ENCODE peak calls at places on chromosomes 2 and 18, in eight cellular contexts. M, T, P, B, D, R, L and Q are unnamed samples.

GRCh38 chr2:239908744-239909143 is 116.4 kb downstream of the NDUFA10 start:
- DNase-seq in M (no peak), T (no peak), P (no peak), B (no peak), D (no peak), R (no peak), L (no peak), Q (no peak)

GRCh38 chr18:36825526-36825925 is 3.3 kb downstream of the TPGS2 start:
- DNase-seq in M (no peak), T (no peak), P (no peak), B (no peak), D (no peak), R (no peak), L (no peak), Q (no peak)

GRCh38 chr2:188788621-188789020 is 185.6 kb upstream of the COL3A1 start:
- DNase-seq in M (no peak), T (no peak), P (peak; percentile 59), B (peak; percentile 80), D (no peak), R (peak; percentile 57), L (peak; percentile 88), Q (no peak)

GRCh38 chr2:115414461-115414860 is 972.0 kb downstream of the DPP10 start:
- DNase-seq in M (no peak), T (no peak), P (no peak), B (no peak), D (no peak), R (no peak), L (no peak), Q (no peak)

GRCh38 chr18:48605408-48605845 is 66.6 kb downstream of the CTIF start:
- DNase-seq in M (no peak), T (no peak), P (no peak), B (peak; percentile 34), D (peak; percentile 84), R (peak; percentile 29), L (no peak), Q (no peak)

GRCh38 chr2:113169002-113169530 is 4.7 kb upstream of the PSD4 start:
- DNase-seq in M (no peak), T (no peak), P (no peak), B (no peak), D (no peak), R (no peak), L (no peak), Q (no peak)

GRCh38 chr2:43539991-43540860 is 55.6 kb downstream of the THADA start:
- DNase-seq in M (peak; percentile 48), T (peak; percentile 69), P (peak; percentile 81), B (peak; percentile 97), D (no peak), R (no peak), L (peak; percentile 82), Q (no peak)

GRCh38 chr2:230925879-230926765 is 1.1 kb upstream of the GPR55 start:
- DNase-seq in M (no peak), T (no peak), P (no peak), B (peak; percentile 46), D (no peak), R (no peak), L (no peak), Q (no peak)

GRCh38 chr2:152466925-152467676 is 132.1 kb downstream of the FMNL2 start:
- DNase-seq in M (no peak), T (no peak), P (no peak), B (peak; percentile 94), D (no peak), R (no peak), L (no peak), Q (no peak)

GRCh38 chr2:234258562-234259141 is 208.2 kb downstream of the SPP2 start:
- DNase-seq in M (peak; percentile 97), T (peak; percentile 93), P (peak; percentile 68), B (peak; percentile 75), D (no peak), R (no peak), L (no peak), Q (no peak)

GRCh38 chr2:218889937-218890336 is 9.3 kb downstream of the WNT10A start:
- DNase-seq in M (no peak), T (no peak), P (no peak), B (no peak), D (no peak), R (no peak), L (no peak), Q (no peak)

GRCh38 chr2:120545521-120546076 is 190.1 kb upstream of the GLI2 start:
- DNase-seq in M (no peak), T (no peak), P (no peak), B (no peak), D (no peak), R (no peak), L (no peak), Q (no peak)

GRCh38 chr2:240775911-240776310 is 44.1 kb downstream of the KIF1A start:
- DNase-seq in M (no peak), T (no peak), P (no peak), B (no peak), D (no peak), R (no peak), L (peak; percentile 72), Q (no peak)

GRCh38 chr18:23259701-23260661 is 124.7 kb downstream of the CABLES1 start:
- DNase-seq in M (peak; percentile 89), T (no peak), P (peak; percentile 74), B (peak; percentile 51), D (peak; percentile 91), R (no peak), L (peak; percentile 71), Q (peak; percentile 68)

GRCh38 chr18:3494569-3494968 is 44.6 kb downstream of the TGIF1 start:
- DNase-seq in M (no peak), T (no peak), P (no peak), B (no peak), D (no peak), R (no peak), L (no peak), Q (no peak)

GRCh38 chr2:64654063-64654811 is 524 bp upstream of the SERTAD2 start:
- DNase-seq in M (peak; percentile 77), T (no peak), P (peak; percentile 84), B (peak; percentile 66), D (peak; percentile 92), R (peak; percentile 64), L (peak; percentile 71), Q (peak; percentile 72)

GRCh38 chr2:239001794-239002193 is 153.9 kb downstream of the TWIST2 start:
- DNase-seq in M (no peak), T (no peak), P (no peak), B (no peak), D (no peak), R (no peak), L (no peak), Q (no peak)

GRCh38 chr2:200127852-200128251 is 172.5 kb downstream of the MAIP1 start:
- DNase-seq in M (no peak), T (no peak), P (peak; percentile 4), B (no peak), D (no peak), R (no peak), L (no peak), Q (no peak)
- TF ChIP-seq CTCF in M (no peak), T (no peak), P (no peak), B (no peak), D (no peak), R (no peak), L (no peak), Q (no peak)

GRCh38 chr2:181988154-181988924 is 2.7 kb downstream of the PPP1R1C start:
- DNase-seq in M (no peak), T (no peak), P (no peak), B (no peak), D (no peak), R (no peak), L (no peak), Q (no peak)

GRCh38 chr2:181984060-181984459 is 1.6 kb upstream of the PPP1R1C start:
- DNase-seq in M (no peak), T (no peak), P (no peak), B (no peak), D (no peak), R (no peak), L (no peak), Q (no peak)

GRCh38 chr2:181985632-181986205 is at the start of gene PPP1R1C:
- DNase-seq in M (no peak), T (no peak), P (no peak), B (no peak), D (peak; percentile 74), R (no peak), L (no peak), Q (no peak)

GRCh38 chr2:181989099-181989498 is 3.4 kb downstream of the PPP1R1C start:
- DNase-seq in M (no peak), T (no peak), P (no peak), B (no peak), D (no peak), R (no peak), L (no peak), Q (no peak)

DNA sequence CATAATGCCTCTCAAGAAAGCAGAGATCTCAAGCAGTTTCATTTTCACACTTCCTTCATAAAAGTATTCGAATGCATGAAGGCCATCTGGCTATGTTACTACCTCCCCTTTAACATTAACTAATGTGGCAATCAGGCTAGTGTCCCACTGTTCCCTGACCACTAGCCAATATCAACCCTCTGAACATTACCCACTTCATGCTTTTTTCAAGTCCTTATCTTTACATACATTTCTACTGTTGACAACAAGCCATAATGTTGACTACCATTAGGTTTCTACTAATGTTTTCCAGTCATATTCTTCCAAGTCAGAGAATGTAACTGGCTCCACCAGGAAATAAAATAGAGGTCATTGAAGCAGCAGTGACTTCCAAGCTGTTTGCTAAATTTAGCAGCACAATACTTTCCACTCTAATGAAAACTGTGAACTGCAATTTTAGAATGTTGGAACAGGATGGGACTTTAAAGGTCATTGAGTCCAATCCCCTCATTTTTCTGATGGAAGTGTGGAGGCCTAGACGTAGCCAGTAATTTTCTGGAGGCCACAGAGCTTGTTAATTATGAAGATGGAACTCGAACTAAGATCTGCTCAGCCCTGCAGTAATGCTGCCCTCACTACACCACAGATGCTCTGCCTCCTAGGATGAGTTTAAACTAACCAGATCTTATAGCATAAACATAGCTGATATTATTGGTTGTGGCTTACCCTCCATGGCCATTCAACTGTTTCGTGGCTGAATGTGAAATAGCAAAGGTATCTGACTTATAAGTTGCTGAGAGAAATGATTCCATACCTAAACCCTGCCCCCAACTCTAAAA is 630 bp upstream of the PPP1R1C start:
- DNase-seq in M (no peak), T (no peak), P (no peak), B (no peak), D (no peak), R (no peak), L (no peak), Q (no peak)
- TF ChIP-seq CTCF in M (no peak), T (no peak), P (no peak), B (no peak), D (no peak), R (no peak), L (no peak), Q (no peak)

GRCh38 chr2:112020561-112020960 is 34.5 kb upstream of the TMEM87B start:
- DNase-seq in M (no peak), T (no peak), P (no peak), B (no peak), D (peak; percentile 50), R (no peak), L (no peak), Q (no peak)
- TF ChIP-seq CTCF in M (peak; percentile 23), T (no peak), P (peak; percentile 23), B (no peak), D (peak; percentile 47), R (peak; percentile 34), L (no peak), Q (peak; percentile 35)

GRCh38 chr2:185335879-185336278 is 402.7 kb upstream of the FSIP2 start:
- DNase-seq in M (no peak), T (no peak), P (no peak), B (peak; percentile 13), D (no peak), R (no peak), L (no peak), Q (no peak)

GRCh38 chr2:185338104-185338503 is 400.5 kb upstream of the FSIP2 start:
- DNase-seq in M (no peak), T (no peak), P (no peak), B (peak; percentile 77), D (no peak), R (no peak), L (no peak), Q (no peak)

GRCh38 chr2:185337033-185337432 is 401.6 kb upstream of the FSIP2 start:
- DNase-seq in M (no peak), T (no peak), P (no peak), B (no peak), D (peak; percentile 7), R (no peak), L (no peak), Q (no peak)
- TF ChIP-seq CTCF in M (no peak), T (no peak), P (no peak), B (no peak), D (peak; percentile 40), R (no peak), L (no peak), Q (no peak)